ENCODE peak calls at places on chromosomes 12 and 14, in ten cellular contexts. One of them, this sample, is unnamed.

GRCh38 chr14:22268875-22269274 is 320.1 kb downstream of the DAD1 start:
- DNase-seq in GM23338: no peak
- DNase-seq in Caco-2: no peak
- DNase-seq in activated T-helper 9 cell treated with anti-CD3 and anti-CD28 coated beads, Interleukin-2, amount 50 U/mL, for 16 hours: no peak
- DNase-seq in A549: no peak
- DNase-seq in left cardiac atrium: no peak
- DNase-seq in CD8-positive, alpha-beta memory T cell: no peak
- DNase-seq in stimulated activated CD4-positive, alpha-beta T cell treated with anti-CD3 and anti-CD28 coated beads, Interleukin-2, amount 100 ng/mL, for 4 hours: no peak
- DNase-seq in activated CD8-positive, alpha-beta memory T cell treated with anti-CD3 and anti-CD28 coated beads, Interleukin-2, amount 50 U/mL, for 4 hours: no peak
- DNase-seq in caudate nucleus: no peak
- DNase-seq in this sample: no peak

GRCh38 chr14:22838631-22839041 is 2.3 kb downstream of the MMP14 start:
- DNase-seq in activated T-helper 9 cell treated with anti-CD3 and anti-CD28 coated beads, Interleukin-2, amount 50 U/mL, for 16 hours: no peak
- DNase-seq in left cardiac atrium: no peak
- DNase-seq in stimulated activated CD4-positive, alpha-beta T cell treated with anti-CD3 and anti-CD28 coated beads, Interleukin-2, amount 100 ng/mL, for 4 hours: no peak
- DNase-seq in activated CD8-positive, alpha-beta memory T cell treated with anti-CD3 and anti-CD28 coated beads, Interleukin-2, amount 50 U/mL, for 4 hours: no peak
- DNase-seq in Caco-2: no peak
- DNase-seq in GM23338: no peak
- DNase-seq in CD8-positive, alpha-beta memory T cell: no peak
- DNase-seq in caudate nucleus: no peak
- DNase-seq in A549: no peak
- DNase-seq in this sample: no peak

GRCh38 chr14:43729149-43729548 is 777.9 kb downstream of the FSCB start:
- DNase-seq in GM23338: no peak
- DNase-seq in stimulated activated CD4-positive, alpha-beta T cell treated with anti-CD3 and anti-CD28 coated beads, Interleukin-2, amount 100 ng/mL, for 4 hours: no peak
- DNase-seq in activated CD8-positive, alpha-beta memory T cell treated with anti-CD3 and anti-CD28 coated beads, Interleukin-2, amount 50 U/mL, for 4 hours: no peak
- DNase-seq in activated T-helper 9 cell treated with anti-CD3 and anti-CD28 coated beads, Interleukin-2, amount 50 U/mL, for 16 hours: no peak
- DNase-seq in Caco-2: no peak
- DNase-seq in left cardiac atrium: no peak
- DNase-seq in A549: no peak
- DNase-seq in CD8-positive, alpha-beta memory T cell: no peak
- DNase-seq in caudate nucleus: no peak
- DNase-seq in this sample: no peak

GRCh38 chr14:37545174-37545573 is 49.9 kb downstream of the FOXA1 start:
- DNase-seq in left cardiac atrium: no peak
- DNase-seq in stimulated activated CD4-positive, alpha-beta T cell treated with anti-CD3 and anti-CD28 coated beads, Interleukin-2, amount 100 ng/mL, for 4 hours: no peak
- DNase-seq in activated CD8-positive, alpha-beta memory T cell treated with anti-CD3 and anti-CD28 coated beads, Interleukin-2, amount 50 U/mL, for 4 hours: no peak
- DNase-seq in activated T-helper 9 cell treated with anti-CD3 and anti-CD28 coated beads, Interleukin-2, amount 50 U/mL, for 16 hours: no peak
- DNase-seq in A549: no peak
- DNase-seq in caudate nucleus: no peak
- DNase-seq in Caco-2: no peak
- DNase-seq in GM23338: no peak
- DNase-seq in CD8-positive, alpha-beta memory T cell: no peak
- DNase-seq in this sample: no peak

GRCh38 chr12:52629251-52630103 is 11.1 kb upstream of the KRT73 start:
- DNase-seq in activated T-helper 9 cell treated with anti-CD3 and anti-CD28 coated beads, Interleukin-2, amount 50 U/mL, for 16 hours: no peak
- DNase-seq in A549: no peak
- DNase-seq in caudate nucleus: no peak
- DNase-seq in left cardiac atrium: no peak
- DNase-seq in Caco-2: no peak
- DNase-seq in CD8-positive, alpha-beta memory T cell: no peak
- DNase-seq in GM23338: no peak
- DNase-seq in activated CD8-positive, alpha-beta memory T cell treated with anti-CD3 and anti-CD28 coated beads, Interleukin-2, amount 50 U/mL, for 4 hours: no peak
- DNase-seq in stimulated activated CD4-positive, alpha-beta T cell treated with anti-CD3 and anti-CD28 coated beads, Interleukin-2, amount 100 ng/mL, for 4 hours: no peak
- DNase-seq in this sample: no peak

GRCh38 chr12:57461326-57461903 is 1.8 kb downstream of the GLI1 start:
- DNase-seq in GM23338: peak
- DNase-seq in activated CD8-positive, alpha-beta memory T cell treated with anti-CD3 and anti-CD28 coated beads, Interleukin-2, amount 50 U/mL, for 4 hours: peak
- DNase-seq in A549: peak
- DNase-seq in activated T-helper 9 cell treated with anti-CD3 and anti-CD28 coated beads, Interleukin-2, amount 50 U/mL, for 16 hours: no peak
- DNase-seq in Caco-2: no peak
- DNase-seq in left cardiac atrium: peak
- DNase-seq in stimulated activated CD4-positive, alpha-beta T cell treated with anti-CD3 and anti-CD28 coated beads, Interleukin-2, amount 100 ng/mL, for 4 hours: peak
- DNase-seq in caudate nucleus: no peak
- DNase-seq in CD8-positive, alpha-beta memory T cell: peak
- DNase-seq in this sample: peak

GRCh38 chr14:33943484-33943883 is 7.4 kb downstream of the EGLN3 start:
- DNase-seq in left cardiac atrium: no peak
- DNase-seq in CD8-positive, alpha-beta memory T cell: no peak
- DNase-seq in GM23338: no peak
- DNase-seq in activated T-helper 9 cell treated with anti-CD3 and anti-CD28 coated beads, Interleukin-2, amount 50 U/mL, for 16 hours: no peak
- DNase-seq in A549: no peak
- DNase-seq in stimulated activated CD4-positive, alpha-beta T cell treated with anti-CD3 and anti-CD28 coated beads, Interleukin-2, amount 100 ng/mL, for 4 hours: no peak
- DNase-seq in Caco-2: no peak
- DNase-seq in activated CD8-positive, alpha-beta memory T cell treated with anti-CD3 and anti-CD28 coated beads, Interleukin-2, amount 50 U/mL, for 4 hours: no peak
- DNase-seq in caudate nucleus: no peak
- DNase-seq in this sample: no peak

GRCh38 chr14:24377660-24378059 is 9.7 kb downstream of the NFATC4 start:
- DNase-seq in activated T-helper 9 cell treated with anti-CD3 and anti-CD28 coated beads, Interleukin-2, amount 50 U/mL, for 16 hours: no peak
- DNase-seq in activated CD8-positive, alpha-beta memory T cell treated with anti-CD3 and anti-CD28 coated beads, Interleukin-2, amount 50 U/mL, for 4 hours: no peak
- DNase-seq in left cardiac atrium: no peak
- DNase-seq in stimulated activated CD4-positive, alpha-beta T cell treated with anti-CD3 and anti-CD28 coated beads, Interleukin-2, amount 100 ng/mL, for 4 hours: no peak
- DNase-seq in caudate nucleus: no peak
- DNase-seq in CD8-positive, alpha-beta memory T cell: no peak
- DNase-seq in A549: no peak
- DNase-seq in GM23338: peak
- DNase-seq in Caco-2: no peak
- DNase-seq in this sample: no peak

GRCh38 chr12:120687570-120688289 is 781 bp downstream of the MLEC start:
- DNase-seq in Caco-2: peak
- DNase-seq in activated CD8-positive, alpha-beta memory T cell treated with anti-CD3 and anti-CD28 coated beads, Interleukin-2, amount 50 U/mL, for 4 hours: peak
- DNase-seq in A549: no peak
- DNase-seq in activated T-helper 9 cell treated with anti-CD3 and anti-CD28 coated beads, Interleukin-2, amount 50 U/mL, for 16 hours: peak
- DNase-seq in left cardiac atrium: peak
- DNase-seq in caudate nucleus: no peak
- DNase-seq in GM23338: peak
- DNase-seq in CD8-positive, alpha-beta memory T cell: no peak
- DNase-seq in stimulated activated CD4-positive, alpha-beta T cell treated with anti-CD3 and anti-CD28 coated beads, Interleukin-2, amount 100 ng/mL, for 4 hours: peak
- DNase-seq in this sample: peak

GRCh38 chr14:88667555-88668273 is 104.9 kb downstream of the ZC3H14 start:
- DNase-seq in stimulated activated CD4-positive, alpha-beta T cell treated with anti-CD3 and anti-CD28 coated beads, Interleukin-2, amount 100 ng/mL, for 4 hours: peak
- DNase-seq in CD8-positive, alpha-beta memory T cell: peak
- DNase-seq in A549: peak
- DNase-seq in caudate nucleus: peak
- DNase-seq in activated T-helper 9 cell treated with anti-CD3 and anti-CD28 coated beads, Interleukin-2, amount 50 U/mL, for 16 hours: no peak
- DNase-seq in left cardiac atrium: no peak
- DNase-seq in GM23338: peak
- DNase-seq in Caco-2: peak
- DNase-seq in activated CD8-positive, alpha-beta memory T cell treated with anti-CD3 and anti-CD28 coated beads, Interleukin-2, amount 50 U/mL, for 4 hours: peak
- DNase-seq in this sample: peak

GRCh38 chr12:14410177-14410576 is 44.7 kb downstream of the ATF7IP start:
- DNase-seq in activated CD8-positive, alpha-beta memory T cell treated with anti-CD3 and anti-CD28 coated beads, Interleukin-2, amount 50 U/mL, for 4 hours: no peak
- DNase-seq in left cardiac atrium: no peak
- DNase-seq in CD8-positive, alpha-beta memory T cell: no peak
- DNase-seq in GM23338: no peak
- DNase-seq in caudate nucleus: no peak
- DNase-seq in activated T-helper 9 cell treated with anti-CD3 and anti-CD28 coated beads, Interleukin-2, amount 50 U/mL, for 16 hours: no peak
- DNase-seq in Caco-2: no peak
- DNase-seq in stimulated activated CD4-positive, alpha-beta T cell treated with anti-CD3 and anti-CD28 coated beads, Interleukin-2, amount 100 ng/mL, for 4 hours: no peak
- DNase-seq in A549: no peak
- DNase-seq in this sample: no peak

GRCh38 chr12:29672580-29672979 is 111.2 kb downstream of the TMTC1 start:
- DNase-seq in A549: no peak
- DNase-seq in activated CD8-positive, alpha-beta memory T cell treated with anti-CD3 and anti-CD28 coated beads, Interleukin-2, amount 50 U/mL, for 4 hours: no peak
- DNase-seq in GM23338: no peak
- DNase-seq in stimulated activated CD4-positive, alpha-beta T cell treated with anti-CD3 and anti-CD28 coated beads, Interleukin-2, amount 100 ng/mL, for 4 hours: no peak
- DNase-seq in activated T-helper 9 cell treated with anti-CD3 and anti-CD28 coated beads, Interleukin-2, amount 50 U/mL, for 16 hours: no peak
- DNase-seq in CD8-positive, alpha-beta memory T cell: no peak
- DNase-seq in left cardiac atrium: no peak
- DNase-seq in caudate nucleus: no peak
- DNase-seq in Caco-2: no peak
- DNase-seq in this sample: no peak

GRCh38 chr12:42097971-42098370 is 46.7 kb downstream of the GXYLT1 start:
- DNase-seq in activated T-helper 9 cell treated with anti-CD3 and anti-CD28 coated beads, Interleukin-2, amount 50 U/mL, for 16 hours: no peak
- DNase-seq in activated CD8-positive, alpha-beta memory T cell treated with anti-CD3 and anti-CD28 coated beads, Interleukin-2, amount 50 U/mL, for 4 hours: no peak
- DNase-seq in stimulated activated CD4-positive, alpha-beta T cell treated with anti-CD3 and anti-CD28 coated beads, Interleukin-2, amount 100 ng/mL, for 4 hours: no peak
- DNase-seq in Caco-2: no peak
- DNase-seq in GM23338: no peak
- DNase-seq in caudate nucleus: no peak
- DNase-seq in left cardiac atrium: no peak
- DNase-seq in A549: no peak
- DNase-seq in CD8-positive, alpha-beta memory T cell: no peak
- DNase-seq in this sample: no peak

GRCh38 chr12:120366884-120367251 is 2.1 kb downstream of the MSI1 start:
- DNase-seq in activated T-helper 9 cell treated with anti-CD3 and anti-CD28 coated beads, Interleukin-2, amount 50 U/mL, for 16 hours: no peak
- DNase-seq in CD8-positive, alpha-beta memory T cell: no peak
- DNase-seq in stimulated activated CD4-positive, alpha-beta T cell treated with anti-CD3 and anti-CD28 coated beads, Interleukin-2, amount 100 ng/mL, for 4 hours: no peak
- DNase-seq in GM23338: no peak
- DNase-seq in Caco-2: no peak
- DNase-seq in A549: no peak
- DNase-seq in caudate nucleus: no peak
- DNase-seq in activated CD8-positive, alpha-beta memory T cell treated with anti-CD3 and anti-CD28 coated beads, Interleukin-2, amount 50 U/mL, for 4 hours: no peak
- DNase-seq in left cardiac atrium: no peak
- DNase-seq in this sample: no peak

GRCh38 chr12:56864318-56864717 is 69.9 kb downstream of the SDR9C7 start:
- DNase-seq in GM23338: peak
- DNase-seq in caudate nucleus: no peak
- DNase-seq in activated T-helper 9 cell treated with anti-CD3 and anti-CD28 coated beads, Interleukin-2, amount 50 U/mL, for 16 hours: no peak
- DNase-seq in activated CD8-positive, alpha-beta memory T cell treated with anti-CD3 and anti-CD28 coated beads, Interleukin-2, amount 50 U/mL, for 4 hours: no peak
- DNase-seq in A549: no peak
- DNase-seq in stimulated activated CD4-positive, alpha-beta T cell treated with anti-CD3 and anti-CD28 coated beads, Interleukin-2, amount 100 ng/mL, for 4 hours: no peak
- DNase-seq in Caco-2: no peak
- DNase-seq in CD8-positive, alpha-beta memory T cell: no peak
- DNase-seq in left cardiac atrium: no peak
- DNase-seq in this sample: no peak

GRCh38 chr12:124588689-124589318 is 21.4 kb upstream of the NCOR2 start:
- DNase-seq in activated T-helper 9 cell treated with anti-CD3 and anti-CD28 coated beads, Interleukin-2, amount 50 U/mL, for 16 hours: no peak
- DNase-seq in caudate nucleus: no peak
- DNase-seq in stimulated activated CD4-positive, alpha-beta T cell treated with anti-CD3 and anti-CD28 coated beads, Interleukin-2, amount 100 ng/mL, for 4 hours: peak
- DNase-seq in left cardiac atrium: peak
- DNase-seq in activated CD8-positive, alpha-beta memory T cell treated with anti-CD3 and anti-CD28 coated beads, Interleukin-2, amount 50 U/mL, for 4 hours: peak
- DNase-seq in A549: no peak
- DNase-seq in Caco-2: no peak
- DNase-seq in CD8-positive, alpha-beta memory T cell: no peak
- DNase-seq in GM23338: no peak
- DNase-seq in this sample: peak

GRCh38 chr14:72812292-72812851 is 81.5 kb downstream of the DPF3 start:
- DNase-seq in stimulated activated CD4-positive, alpha-beta T cell treated with anti-CD3 and anti-CD28 coated beads, Interleukin-2, amount 100 ng/mL, for 4 hours: no peak
- DNase-seq in Caco-2: no peak
- DNase-seq in GM23338: peak
- DNase-seq in A549: no peak
- DNase-seq in caudate nucleus: peak
- DNase-seq in left cardiac atrium: peak
- DNase-seq in activated CD8-positive, alpha-beta memory T cell treated with anti-CD3 and anti-CD28 coated beads, Interleukin-2, amount 50 U/mL, for 4 hours: no peak
- DNase-seq in activated T-helper 9 cell treated with anti-CD3 and anti-CD28 coated beads, Interleukin-2, amount 50 U/mL, for 16 hours: no peak
- DNase-seq in CD8-positive, alpha-beta memory T cell: no peak
- DNase-seq in this sample: no peak

GRCh38 chr14:102469261-102469660 is 40.3 kb downstream of the ANKRD9 start:
- DNase-seq in activated CD8-positive, alpha-beta memory T cell treated with anti-CD3 and anti-CD28 coated beads, Interleukin-2, amount 50 U/mL, for 4 hours: no peak
- DNase-seq in CD8-positive, alpha-beta memory T cell: no peak
- DNase-seq in left cardiac atrium: no peak
- DNase-seq in activated T-helper 9 cell treated with anti-CD3 and anti-CD28 coated beads, Interleukin-2, amount 50 U/mL, for 16 hours: no peak
- DNase-seq in Caco-2: no peak
- DNase-seq in A549: no peak
- DNase-seq in stimulated activated CD4-positive, alpha-beta T cell treated with anti-CD3 and anti-CD28 coated beads, Interleukin-2, amount 100 ng/mL, for 4 hours: no peak
- DNase-seq in GM23338: no peak
- DNase-seq in caudate nucleus: no peak
- DNase-seq in this sample: no peak

GRCh38 chr12:113347892-113348291 is 10.5 kb upstream of the PLBD2 start:
- DNase-seq in activated T-helper 9 cell treated with anti-CD3 and anti-CD28 coated beads, Interleukin-2, amount 50 U/mL, for 16 hours: no peak
- DNase-seq in GM23338: no peak
- DNase-seq in A549: no peak
- DNase-seq in CD8-positive, alpha-beta memory T cell: no peak
- DNase-seq in activated CD8-positive, alpha-beta memory T cell treated with anti-CD3 and anti-CD28 coated beads, Interleukin-2, amount 50 U/mL, for 4 hours: no peak
- DNase-seq in left cardiac atrium: no peak
- DNase-seq in stimulated activated CD4-positive, alpha-beta T cell treated with anti-CD3 and anti-CD28 coated beads, Interleukin-2, amount 100 ng/mL, for 4 hours: no peak
- DNase-seq in caudate nucleus: no peak
- DNase-seq in Caco-2: no peak
- DNase-seq in this sample: no peak

GRCh38 chr14:104265918-104266642 is 127.7 kb downstream of the KIF26A start:
- DNase-seq in Caco-2: no peak
- DNase-seq in GM23338: no peak
- DNase-seq in caudate nucleus: no peak
- DNase-seq in stimulated activated CD4-positive, alpha-beta T cell treated with anti-CD3 and anti-CD28 coated beads, Interleukin-2, amount 100 ng/mL, for 4 hours: no peak
- DNase-seq in activated CD8-positive, alpha-beta memory T cell treated with anti-CD3 and anti-CD28 coated beads, Interleukin-2, amount 50 U/mL, for 4 hours: no peak
- DNase-seq in left cardiac atrium: no peak
- DNase-seq in CD8-positive, alpha-beta memory T cell: no peak
- DNase-seq in activated T-helper 9 cell treated with anti-CD3 and anti-CD28 coated beads, Interleukin-2, amount 50 U/mL, for 16 hours: no peak
- DNase-seq in A549: no peak
- DNase-seq in this sample: no peak

GRCh38 chr14:70908918-70909641 is 1.8 kb downstream of the PCNX1 start:
- DNase-seq in stimulated activated CD4-positive, alpha-beta T cell treated with anti-CD3 and anti-CD28 coated beads, Interleukin-2, amount 100 ng/mL, for 4 hours: no peak
- DNase-seq in Caco-2: no peak
- DNase-seq in activated T-helper 9 cell treated with anti-CD3 and anti-CD28 coated beads, Interleukin-2, amount 50 U/mL, for 16 hours: no peak
- DNase-seq in activated CD8-positive, alpha-beta memory T cell treated with anti-CD3 and anti-CD28 coated beads, Interleukin-2, amount 50 U/mL, for 4 hours: no peak
- DNase-seq in CD8-positive, alpha-beta memory T cell: no peak
- DNase-seq in left cardiac atrium: no peak
- DNase-seq in A549: no peak
- DNase-seq in caudate nucleus: no peak
- DNase-seq in GM23338: no peak
- DNase-seq in this sample: no peak

GRCh38 chr12:38904932-38905479 is 385 bp downstream of the CPNE8 start:
- DNase-seq in Caco-2: peak
- DNase-seq in A549: peak
- DNase-seq in GM23338: peak
- DNase-seq in stimulated activated CD4-positive, alpha-beta T cell treated with anti-CD3 and anti-CD28 coated beads, Interleukin-2, amount 100 ng/mL, for 4 hours: no peak
- DNase-seq in activated T-helper 9 cell treated with anti-CD3 and anti-CD28 coated beads, Interleukin-2, amount 50 U/mL, for 16 hours: peak
- DNase-seq in left cardiac atrium: peak
- DNase-seq in caudate nucleus: peak
- DNase-seq in activated CD8-positive, alpha-beta memory T cell treated with anti-CD3 and anti-CD28 coated beads, Interleukin-2, amount 50 U/mL, for 4 hours: peak
- DNase-seq in CD8-positive, alpha-beta memory T cell: peak
- DNase-seq in this sample: peak

GRCh38 chr14:34043627-34044372 is 92.9 kb upstream of the EGLN3 start:
- DNase-seq in Caco-2: peak
- DNase-seq in CD8-positive, alpha-beta memory T cell: peak
- DNase-seq in A549: peak
- DNase-seq in caudate nucleus: no peak
- DNase-seq in GM23338: peak
- DNase-seq in activated T-helper 9 cell treated with anti-CD3 and anti-CD28 coated beads, Interleukin-2, amount 50 U/mL, for 16 hours: peak
- DNase-seq in stimulated activated CD4-positive, alpha-beta T cell treated with anti-CD3 and anti-CD28 coated beads, Interleukin-2, amount 100 ng/mL, for 4 hours: peak
- DNase-seq in left cardiac atrium: no peak
- DNase-seq in activated CD8-positive, alpha-beta memory T cell treated with anti-CD3 and anti-CD28 coated beads, Interleukin-2, amount 50 U/mL, for 4 hours: peak
- DNase-seq in this sample: peak

GRCh38 chr14:54688229-54688628 is 121.3 kb downstream of the SAMD4A start:
- DNase-seq in CD8-positive, alpha-beta memory T cell: no peak
- DNase-seq in A549: no peak
- DNase-seq in GM23338: no peak
- DNase-seq in Caco-2: no peak
- DNase-seq in caudate nucleus: no peak
- DNase-seq in stimulated activated CD4-positive, alpha-beta T cell treated with anti-CD3 and anti-CD28 coated beads, Interleukin-2, amount 100 ng/mL, for 4 hours: no peak
- DNase-seq in left cardiac atrium: no peak
- DNase-seq in activated T-helper 9 cell treated with anti-CD3 and anti-CD28 coated beads, Interleukin-2, amount 50 U/mL, for 16 hours: no peak
- DNase-seq in activated CD8-positive, alpha-beta memory T cell treated with anti-CD3 and anti-CD28 coated beads, Interleukin-2, amount 50 U/mL, for 4 hours: no peak
- DNase-seq in this sample: no peak

GRCh38 chr12:92144631-92145480 is 790 bp downstream of the BTG1 start:
- DNase-seq in caudate nucleus: peak
- DNase-seq in GM23338: peak
- DNase-seq in Caco-2: peak
- DNase-seq in CD8-positive, alpha-beta memory T cell: peak
- DNase-seq in activated CD8-positive, alpha-beta memory T cell treated with anti-CD3 and anti-CD28 coated beads, Interleukin-2, amount 50 U/mL, for 4 hours: peak
- DNase-seq in stimulated activated CD4-positive, alpha-beta T cell treated with anti-CD3 and anti-CD28 coated beads, Interleukin-2, amount 100 ng/mL, for 4 hours: peak
- DNase-seq in left cardiac atrium: peak
- DNase-seq in A549: peak
- DNase-seq in activated T-helper 9 cell treated with anti-CD3 and anti-CD28 coated beads, Interleukin-2, amount 50 U/mL, for 16 hours: peak
- DNase-seq in this sample: peak

GRCh38 chr14:93976477-93977057 is at the start of gene ASB2:
- DNase-seq in stimulated activated CD4-positive, alpha-beta T cell treated with anti-CD3 and anti-CD28 coated beads, Interleukin-2, amount 100 ng/mL, for 4 hours: no peak
- DNase-seq in activated T-helper 9 cell treated with anti-CD3 and anti-CD28 coated beads, Interleukin-2, amount 50 U/mL, for 16 hours: no peak
- DNase-seq in CD8-positive, alpha-beta memory T cell: no peak
- DNase-seq in left cardiac atrium: no peak
- DNase-seq in GM23338: no peak
- DNase-seq in caudate nucleus: no peak
- DNase-seq in A549: no peak
- DNase-seq in activated CD8-positive, alpha-beta memory T cell treated with anti-CD3 and anti-CD28 coated beads, Interleukin-2, amount 50 U/mL, for 4 hours: no peak
- DNase-seq in Caco-2: no peak
- DNase-seq in this sample: no peak

GRCh38 chr12:30286345-30286926 is 409.2 kb downstream of the IPO8 start:
- DNase-seq in activated CD8-positive, alpha-beta memory T cell treated with anti-CD3 and anti-CD28 coated beads, Interleukin-2, amount 50 U/mL, for 4 hours: no peak
- DNase-seq in stimulated activated CD4-positive, alpha-beta T cell treated with anti-CD3 and anti-CD28 coated beads, Interleukin-2, amount 100 ng/mL, for 4 hours: no peak
- DNase-seq in caudate nucleus: no peak
- DNase-seq in GM23338: peak
- DNase-seq in left cardiac atrium: no peak
- DNase-seq in Caco-2: peak
- DNase-seq in A549: peak
- DNase-seq in CD8-positive, alpha-beta memory T cell: no peak
- DNase-seq in activated T-helper 9 cell treated with anti-CD3 and anti-CD28 coated beads, Interleukin-2, amount 50 U/mL, for 16 hours: no peak
- DNase-seq in this sample: peak

GRCh38 chr12:48973084-48973483 is 1.5 kb upstream of the WNT10B start:
- DNase-seq in caudate nucleus: no peak
- DNase-seq in activated CD8-positive, alpha-beta memory T cell treated with anti-CD3 and anti-CD28 coated beads, Interleukin-2, amount 50 U/mL, for 4 hours: no peak
- DNase-seq in Caco-2: no peak
- DNase-seq in GM23338: no peak
- DNase-seq in left cardiac atrium: no peak
- DNase-seq in CD8-positive, alpha-beta memory T cell: no peak
- DNase-seq in activated T-helper 9 cell treated with anti-CD3 and anti-CD28 coated beads, Interleukin-2, amount 50 U/mL, for 16 hours: no peak
- DNase-seq in stimulated activated CD4-positive, alpha-beta T cell treated with anti-CD3 and anti-CD28 coated beads, Interleukin-2, amount 100 ng/mL, for 4 hours: no peak
- DNase-seq in A549: no peak
- DNase-seq in this sample: no peak

This sample was measured in dermis microvascular lymphatic vessel endothelial cell.